ENCODE peak calls at places on chromosomes 6 and 20, in six cellular contexts. O, H, C, N, Q and M are unnamed samples.
A peak's percentile ranks its signal among the peaks of the same experiment; 100 is the strongest.

GRCh38 chr20:3011752-3012151 is 31.7 kb upstream of the GNRH2 start:
- DNase-seq in O (no peak), H (no peak), C (no peak), N (no peak), Q (no peak), M (no peak)

GRCh38 chr6:41039060-41039998 is at the start of gene UNC5CL:
- DNase-seq in O (peak; percentile 64), H (no peak), C (peak; percentile 39), N (peak; percentile 26), Q (no peak), M (peak; percentile 56)

GRCh38 chr6:43695078-43695966 is 7.7 kb upstream of the MRPS18A start:
- DNase-seq in O (no peak), H (no peak), C (no peak), N (no peak), Q (no peak), M (peak; percentile 72)

GRCh38 chr6:98836025-98836961 is 1.9 kb downstream of the POU3F2 start:
- DNase-seq in O (no peak), H (no peak), C (no peak), N (no peak), Q (no peak), M (peak; percentile 9)

GRCh38 chr6:157229733-157230132 is 93.6 kb downstream of the TMEM242 start:
- DNase-seq in O (no peak), H (no peak), C (no peak), N (no peak), Q (no peak), M (peak; percentile 60)

GRCh38 chr6:161984707-161985106 is 710.8 kb upstream of the AGPAT4 start:
- DNase-seq in O (no peak), H (no peak), C (no peak), N (no peak), Q (no peak), M (no peak)

GRCh38 chr6:150723857-150724256 is 124.2 kb downstream of the PLEKHG1 start:
- DNase-seq in O (no peak), H (no peak), C (peak; percentile 43), N (no peak), Q (no peak), M (peak; percentile 36)

GRCh38 chr6:151610336-151610735 is 116.5 kb downstream of the CCDC170 start:
- DNase-seq in O (no peak), H (no peak), C (no peak), N (no peak), Q (no peak), M (no peak)

GRCh38 chr6:73309784-73310502 is 44.1 kb downstream of the DPPA5 start:
- DNase-seq in O (peak; percentile 65), H (peak; percentile 59), C (peak; percentile 73), N (peak; percentile 78), Q (no peak), M (no peak)

GRCh38 chr6:117448732-117449131 is 23.0 kb upstream of the ROS1 start:
- DNase-seq in O (peak; percentile 86), H (no peak), C (peak; percentile 95), N (no peak), Q (no peak), M (peak; percentile 65)

GRCh38 chr6:156782691-156783320 is 5.6 kb downstream of the ARID1B start:
- DNase-seq in O (no peak), H (no peak), C (no peak), N (no peak), Q (no peak), M (no peak)

GRCh38 chr6:136728033-136728939 is 64.0 kb downstream of the MAP3K5 start:
- DNase-seq in O (no peak), H (no peak), C (no peak), N (no peak), Q (no peak), M (no peak)

GRCh38 chr6:84866715-84867114 is 102.3 kb upstream of the TBX18 start:
- DNase-seq in O (no peak), H (no peak), C (no peak), N (no peak), Q (no peak), M (no peak)

GRCh38 chr6:81842254-81842653 is 89.8 kb upstream of the TENT5A start:
- DNase-seq in O (no peak), H (no peak), C (no peak), N (no peak), Q (no peak), M (no peak)

GRCh38 chr6:14211596-14211961 is 94.0 kb downstream of the CD83 start:
- DNase-seq in O (no peak), H (no peak), C (no peak), N (peak; percentile 3), Q (no peak), M (no peak)

GRCh38 chr6:98980814-98981213 is 33.1 kb upstream of the FBXL4 start:
- DNase-seq in O (no peak), H (no peak), C (peak; percentile 13), N (no peak), Q (no peak), M (no peak)